ENCODE peak calls at places on chromosome 3, in seven cellular contexts. S, Z, V, C, T, I and U are unnamed samples.

GRCh38 chr3:21860657-21861056 is 109.6 kb upstream of the ZNF385D start:
- DNase-seq in T (no peak), V (no peak), S (no peak), C (no peak), I (no peak), Z (no peak), U (no peak)

GRCh38 chr3:111577798-111578685 is 17.1 kb downstream of the ZBED2 start:
- DNase-seq in S (peak), Z (peak), T (no peak), V (peak), C (peak), I (peak), U (no peak)

GRCh38 chr3:43233062-43233461 is 53.3 kb upstream of the SNRK start:
- DNase-seq in S (no peak), I (no peak), V (no peak), T (no peak), C (no peak), Z (no peak), U (no peak)

GRCh38 chr3:11170052-11170770 is 15.9 kb downstream of the HRH1 start:
- DNase-seq in C (no peak), S (no peak), I (no peak), T (no peak), Z (no peak), V (no peak), U (no peak)

GRCh38 chr3:149004622-149005021 is 13.3 kb downstream of the GYG1 start:
- DNase-seq in T (no peak), Z (no peak), I (no peak), C (peak), S (no peak), V (no peak), U (no peak)

GRCh38 chr3:21237638-21238037 is 513.4 kb downstream of the ZNF385D start:
- DNase-seq in C (no peak), S (no peak), Z (peak), I (no peak), V (no peak), T (no peak), U (no peak)

GRCh38 chr3:124824286-124824915 is 62.8 kb downstream of the ITGB5 start:
- DNase-seq in C (no peak), S (no peak), V (no peak), I (no peak), Z (no peak), T (no peak), U (no peak)

GRCh38 chr3:15292765-15293522 is 39.4 kb downstream of the SH3BP5 start:
- DNase-seq in C (no peak), Z (peak), I (no peak), T (peak), S (no peak), V (no peak), U (no peak)

GRCh38 chr3:39208463-39209055 is 16.2 kb upstream of the XIRP1 start:
- DNase-seq in S (peak), C (peak), T (peak), I (no peak), V (peak), Z (peak), U (peak)

GRCh38 chr3:130915567-130916292 is 21.8 kb downstream of the ATP2C1 start:
- DNase-seq in V (no peak), Z (no peak), I (no peak), C (no peak), T (no peak), S (no peak), U (no peak)

GRCh38 chr3:187947927-187948682 is 202.8 kb upstream of the BCL6 start:
- DNase-seq in C (no peak), S (no peak), Z (no peak), T (no peak), V (no peak), I (no peak), U (no peak)

GRCh38 chr3:98056035-98056434 is 20.9 kb upstream of the GABRR3 start:
- DNase-seq in V (no peak), I (no peak), T (no peak), C (no peak), Z (no peak), S (no peak), U (no peak)

GRCh38 chr3:190586631-190587000 is 72.7 kb downstream of the IL1RAP start:
- DNase-seq in Z (peak), S (peak), V (peak), C (peak), I (no peak), T (no peak), U (no peak)

GRCh38 chr3:139219463-139219862 is 124.4 kb upstream of the MRPS22 start:
- DNase-seq in T (no peak), I (no peak), C (no peak), V (no peak), Z (no peak), S (no peak), U (no peak)

DNA sequence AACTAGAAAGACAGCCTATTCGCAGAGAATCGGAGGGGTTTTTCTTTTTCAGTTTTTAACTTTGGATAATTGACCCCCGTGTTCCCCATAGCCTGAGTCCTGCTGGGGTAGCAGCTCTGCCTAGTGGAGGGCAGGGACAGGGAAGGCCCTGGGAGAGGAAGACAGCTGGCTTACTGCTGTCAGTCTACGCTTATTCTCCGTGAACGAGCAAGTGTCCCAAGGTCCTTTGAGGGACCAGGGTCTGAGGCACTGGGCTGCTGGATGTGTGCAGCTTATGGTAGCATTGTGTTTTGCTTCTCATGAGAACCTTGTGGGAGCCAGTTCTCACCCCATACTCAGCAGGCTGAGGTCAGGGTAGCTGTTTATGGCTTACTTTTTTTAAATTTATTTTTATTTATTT is 3.0 kb downstream of the LIMD1 start:
- DNase-seq in V (no peak), I (no peak), Z (no peak), C (no peak), T (no peak), S (no peak), U (peak)
- H3K4me3 ChIP-seq in V (peak), I (peak), Z (no peak), C (peak), T (peak), S (peak), U (peak)

DNA sequence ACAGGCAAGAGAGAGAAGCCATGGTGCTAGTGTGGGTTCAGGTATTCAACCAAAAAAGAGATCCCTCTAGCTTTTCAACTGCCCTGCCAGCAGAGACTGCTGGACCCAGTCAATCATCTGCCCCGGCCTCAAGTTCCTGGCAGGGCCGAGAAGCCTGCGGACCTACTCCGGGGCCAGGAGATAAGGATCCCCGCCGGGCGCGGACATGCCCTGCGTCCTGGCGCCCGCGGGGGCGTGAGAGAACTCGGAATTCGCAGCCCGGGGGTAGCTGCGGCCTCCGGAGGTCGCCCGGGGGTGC is 821 bp upstream of the MAGI1 start:
- DNase-seq in I (peak), S (no peak), V (peak), Z (peak), C (peak), T (peak), U (peak)
- TF ChIP-seq CTCF in I (no peak), S (no peak), V (no peak), Z (no peak), C (peak), T (no peak), U (no peak)

GRCh38 chr3:44649709-44650108 is 1.2 kb downstream of the ZNF35 start:
- DNase-seq in Z (no peak), V (no peak), I (no peak), C (no peak), S (no peak), T (no peak), U (no peak)
- H3K4me3 ChIP-seq in Z (peak), V (peak), I (peak), C (no peak), S (peak), T (peak), U (no peak)

GRCh38 chr3:73192036-73192738 is 130.7 kb downstream of the EBLN2 start:
- DNase-seq in I (no peak), T (peak), C (no peak), S (peak), V (no peak), Z (no peak), U (no peak)
- TF ChIP-seq CTCF in I (peak), T (no peak), C (peak), S (no peak), V (no peak), Z (peak), U (no peak)

DNA sequence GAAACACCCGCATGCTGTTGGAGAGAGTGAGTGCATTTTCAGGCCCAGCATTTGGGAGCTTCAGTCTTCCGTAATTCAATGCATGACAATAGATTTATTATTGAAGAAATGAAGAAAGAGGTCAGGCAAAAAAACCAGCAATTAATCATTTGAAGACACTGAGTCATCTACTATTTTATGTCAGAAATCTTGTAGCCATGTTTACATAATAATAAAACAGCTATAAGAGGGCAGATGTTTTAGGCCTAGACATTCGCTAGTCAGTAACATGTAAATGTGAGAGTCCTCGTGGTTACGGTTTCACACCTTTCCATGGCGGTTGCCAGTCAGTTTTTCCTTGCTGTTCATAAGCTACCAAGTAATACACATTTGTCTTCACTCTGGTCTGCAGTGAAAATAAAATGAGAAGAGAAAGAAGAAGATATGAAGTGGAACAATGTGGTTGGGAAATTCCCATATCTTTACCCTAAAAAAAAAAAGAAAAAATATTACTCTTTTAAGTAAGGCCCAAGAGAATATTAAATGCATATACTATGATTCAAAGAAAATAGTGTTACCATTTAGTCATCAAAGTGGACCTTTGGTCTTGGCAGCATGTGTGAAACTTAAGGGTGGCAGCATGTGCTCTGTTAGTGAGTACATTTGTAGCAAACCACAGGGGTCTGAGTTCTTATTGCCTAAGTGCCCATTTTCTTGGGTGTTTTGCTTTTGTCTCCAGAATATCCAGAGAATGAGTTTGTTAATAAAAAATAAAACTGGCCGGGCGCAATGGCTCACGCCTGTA is 140.5 kb upstream of the TBL1XR1 start:
- DNase-seq in I (peak), C (peak), Z (peak), V (no peak), S (peak), T (no peak), U (no peak)
- H3K4me3 ChIP-seq in I (no peak), C (no peak), Z (no peak), V (no peak), S (no peak), T (no peak), U (no peak)

GRCh38 chr3:119420196-119420595 is 43.2 kb downstream of the TMEM39A start:
- DNase-seq in C (no peak), V (no peak), T (no peak), S (no peak), Z (no peak), I (no peak), U (no peak)
- TF ChIP-seq CTCF in C (peak), V (peak), T (no peak), S (no peak), Z (peak), I (no peak), U (no peak)

GRCh38 chr3:141051641-141052569 is 758 bp downstream of the SPSB4 start:
- DNase-seq in C (no peak), Z (no peak), T (no peak), I (peak), V (no peak), S (no peak), U (no peak)
- H3K4me3 ChIP-seq in C (peak), Z (no peak), T (peak), I (no peak), V (peak), S (no peak), U (peak)